ENCODE peak calls at places on chromosome 9, in nine cellular contexts. One of them, this sample, is unnamed.

GRCh38 chr9:111178361-111179043 is 140.2 kb upstream of the LPAR1 start:
- DNase-seq in B cell: no peak
- DNase-seq in epithelial cell of esophagus: no peak
- DNase-seq in tibial nerve: no peak
- DNase-seq in chondrocyte: no peak
- DNase-seq in endothelial cell: no peak
- DNase-seq in MM.1S: no peak
- DNase-seq in pancreas: no peak
- DNase-seq in HFFc6: peak
- DNase-seq in this sample: no peak

GRCh38 chr9:13267743-13268142 is 11.7 kb downstream of the MPDZ start:
- DNase-seq in B cell: no peak
- DNase-seq in epithelial cell of esophagus: peak
- DNase-seq in tibial nerve: no peak
- DNase-seq in chondrocyte: no peak
- DNase-seq in endothelial cell: no peak
- DNase-seq in MM.1S: no peak
- DNase-seq in pancreas: no peak
- DNase-seq in HFFc6: peak
- DNase-seq in this sample: no peak

GRCh38 chr9:134690946-134691694 is 49.5 kb downstream of the COL5A1 start:
- DNase-seq in B cell: no peak
- DNase-seq in epithelial cell of esophagus: no peak
- DNase-seq in tibial nerve: no peak
- DNase-seq in chondrocyte: peak
- DNase-seq in endothelial cell: no peak
- DNase-seq in MM.1S: no peak
- DNase-seq in pancreas: no peak
- DNase-seq in HFFc6: peak
- DNase-seq in this sample: no peak

GRCh38 chr9:92961627-92962302 is 14.4 kb downstream of the FGD3 start:
- DNase-seq in B cell: no peak
- DNase-seq in epithelial cell of esophagus: no peak
- DNase-seq in tibial nerve: no peak
- DNase-seq in chondrocyte: peak
- DNase-seq in endothelial cell: no peak
- DNase-seq in MM.1S: no peak
- DNase-seq in pancreas: no peak
- DNase-seq in HFFc6: no peak
- DNase-seq in this sample: no peak

GRCh38 chr9:77418226-77418625 is 229.9 kb downstream of the GNA14 start:
- DNase-seq in B cell: no peak
- DNase-seq in epithelial cell of esophagus: no peak
- DNase-seq in tibial nerve: no peak
- DNase-seq in chondrocyte: no peak
- DNase-seq in endothelial cell: no peak
- DNase-seq in MM.1S: no peak
- DNase-seq in pancreas: no peak
- DNase-seq in HFFc6: no peak
- DNase-seq in this sample: no peak

GRCh38 chr9:121424024-121424432 is 54.0 kb upstream of the STOM start:
- DNase-seq in B cell: no peak
- DNase-seq in epithelial cell of esophagus: no peak
- DNase-seq in tibial nerve: no peak
- DNase-seq in chondrocyte: no peak
- DNase-seq in endothelial cell: no peak
- DNase-seq in MM.1S: no peak
- DNase-seq in pancreas: no peak
- DNase-seq in HFFc6: no peak
- DNase-seq in this sample: no peak

GRCh38 chr9:136485651-136486050 is 2.8 kb upstream of the SEC16A start:
- DNase-seq in B cell: no peak
- DNase-seq in epithelial cell of esophagus: no peak
- DNase-seq in tibial nerve: no peak
- DNase-seq in chondrocyte: no peak
- DNase-seq in endothelial cell: no peak
- DNase-seq in MM.1S: no peak
- DNase-seq in pancreas: peak
- DNase-seq in HFFc6: no peak
- DNase-seq in this sample: no peak

GRCh38 chr9:86695904-86696424 is 251.3 kb downstream of the GAS1 start:
- DNase-seq in B cell: no peak
- DNase-seq in epithelial cell of esophagus: peak
- DNase-seq in tibial nerve: no peak
- DNase-seq in chondrocyte: no peak
- DNase-seq in endothelial cell: no peak
- DNase-seq in MM.1S: no peak
- DNase-seq in pancreas: no peak
- DNase-seq in HFFc6: no peak
- DNase-seq in this sample: no peak

GRCh38 chr9:69118656-69119055 is 55.4 kb upstream of the TJP2 start:
- DNase-seq in B cell: no peak
- DNase-seq in epithelial cell of esophagus: no peak
- DNase-seq in tibial nerve: no peak
- DNase-seq in chondrocyte: no peak
- DNase-seq in endothelial cell: no peak
- DNase-seq in MM.1S: no peak
- DNase-seq in pancreas: no peak
- DNase-seq in HFFc6: no peak
- DNase-seq in this sample: no peak

GRCh38 chr9:69122391-69123141 is 51.5 kb upstream of the TJP2 start:
- DNase-seq in B cell: no peak
- DNase-seq in epithelial cell of esophagus: peak
- DNase-seq in tibial nerve: no peak
- DNase-seq in chondrocyte: no peak
- DNase-seq in endothelial cell: no peak
- DNase-seq in MM.1S: no peak
- DNase-seq in pancreas: peak
- DNase-seq in HFFc6: peak
- DNase-seq in this sample: no peak

GRCh38 chr9:69121155-69122085 is 52.7 kb upstream of the TJP2 start:
- DNase-seq in B cell: peak
- DNase-seq in epithelial cell of esophagus: peak
- DNase-seq in tibial nerve: no peak
- DNase-seq in chondrocyte: no peak
- DNase-seq in endothelial cell: peak
- DNase-seq in MM.1S: peak
- DNase-seq in pancreas: peak
- DNase-seq in HFFc6: no peak
- DNase-seq in this sample: peak

GRCh38 chr9:69120380-69121154 is 53.5 kb upstream of the TJP2 start:
- DNase-seq in B cell: peak
- DNase-seq in epithelial cell of esophagus: peak
- DNase-seq in tibial nerve: no peak
- DNase-seq in chondrocyte: no peak
- DNase-seq in endothelial cell: peak
- DNase-seq in MM.1S: no peak
- DNase-seq in pancreas: peak
- DNase-seq in HFFc6: no peak
- DNase-seq in this sample: peak

DNA sequence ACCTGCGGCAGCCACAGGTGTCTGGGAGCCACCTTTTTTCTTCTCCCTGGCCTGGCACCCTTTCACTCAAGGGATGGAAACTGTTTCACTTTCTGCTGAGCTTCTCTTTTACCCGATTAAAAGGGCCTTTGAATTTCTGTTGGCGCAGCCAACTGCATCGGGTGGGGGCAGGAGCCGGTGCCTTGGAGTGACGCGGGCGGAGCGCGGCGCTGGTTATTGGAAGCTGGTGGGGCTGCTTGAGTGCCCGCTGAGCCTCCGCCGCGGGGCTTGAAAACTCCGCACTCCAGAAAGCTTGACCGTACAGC is 52.0 kb upstream of the TJP2 start:
- DNase-seq in B cell: peak
- DNase-seq in epithelial cell of esophagus: peak
- DNase-seq in tibial nerve: peak
- DNase-seq in chondrocyte: no peak
- DNase-seq in endothelial cell: peak
- DNase-seq in MM.1S: peak
- DNase-seq in pancreas: peak
- DNase-seq in HFFc6: peak
- DNase-seq in this sample: peak
- TF ChIP-seq CTCF in B cell: no peak
- TF ChIP-seq CTCF in epithelial cell of esophagus: no peak
- TF ChIP-seq CTCF in tibial nerve: no peak
- TF ChIP-seq CTCF in chondrocyte: peak
- TF ChIP-seq CTCF in endothelial cell: no peak
- TF ChIP-seq CTCF in MM.1S: no peak
- TF ChIP-seq CTCF in pancreas: no peak
- TF ChIP-seq CTCF in HFFc6: peak
- TF ChIP-seq CTCF in this sample: no peak

DNA sequence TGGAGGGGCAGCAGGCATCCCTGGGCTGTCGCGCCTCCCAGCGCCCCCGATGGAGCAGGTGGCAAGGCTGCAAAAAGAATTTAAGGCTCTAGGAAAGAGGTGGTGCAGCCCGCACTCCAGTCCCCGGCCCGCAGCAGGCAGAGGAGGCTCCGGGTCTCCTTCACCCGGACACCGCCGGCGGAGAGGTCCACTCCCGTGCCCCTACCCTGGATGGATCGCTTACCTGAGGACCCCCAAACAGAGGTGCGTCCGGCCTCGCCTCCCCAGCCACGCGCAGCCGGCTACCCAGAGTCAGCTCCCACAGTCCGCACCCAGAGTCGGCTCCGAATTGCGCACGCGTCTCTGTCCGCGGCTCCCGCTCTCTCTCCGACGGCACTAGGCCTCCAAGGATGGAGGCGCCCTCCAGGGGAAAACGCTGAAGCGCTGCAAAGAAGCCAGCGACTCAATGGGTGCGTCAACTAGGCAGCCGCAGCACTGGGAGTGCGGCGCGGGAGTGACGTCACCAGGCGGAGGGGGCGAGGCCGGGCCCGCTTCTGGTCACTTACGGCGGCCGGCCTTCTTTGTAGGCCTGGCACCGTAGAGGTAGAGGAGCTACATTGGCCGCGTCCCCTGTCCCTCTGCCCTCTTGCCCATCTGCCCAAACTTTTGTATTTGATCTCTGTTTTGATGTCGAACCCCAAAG is at the start of gene ELP1:
- DNase-seq in B cell: peak
- DNase-seq in epithelial cell of esophagus: peak
- DNase-seq in tibial nerve: peak
- DNase-seq in chondrocyte: peak
- DNase-seq in endothelial cell: peak
- DNase-seq in MM.1S: peak
- DNase-seq in pancreas: peak
- DNase-seq in HFFc6: peak
- DNase-seq in this sample: peak
- TF ChIP-seq CTCF in B cell: peak
- TF ChIP-seq CTCF in epithelial cell of esophagus: peak
- TF ChIP-seq CTCF in tibial nerve: peak
- TF ChIP-seq CTCF in chondrocyte: peak
- TF ChIP-seq CTCF in endothelial cell: no peak
- TF ChIP-seq CTCF in MM.1S: peak
- TF ChIP-seq CTCF in pancreas: no peak
- TF ChIP-seq CTCF in HFFc6: peak
- TF ChIP-seq CTCF in this sample: peak

GRCh38 chr9:33082135-33082534 is 5.7 kb upstream of the SMU1 start:
- DNase-seq in B cell: no peak
- DNase-seq in epithelial cell of esophagus: no peak
- DNase-seq in tibial nerve: no peak
- DNase-seq in chondrocyte: peak
- DNase-seq in endothelial cell: no peak
- DNase-seq in MM.1S: no peak
- DNase-seq in pancreas: no peak
- DNase-seq in HFFc6: no peak
- DNase-seq in this sample: no peak

GRCh38 chr9:33081128-33081851 is 4.8 kb upstream of the SMU1 start:
- DNase-seq in B cell: peak
- DNase-seq in epithelial cell of esophagus: peak
- DNase-seq in tibial nerve: no peak
- DNase-seq in chondrocyte: no peak
- DNase-seq in endothelial cell: peak
- DNase-seq in MM.1S: peak
- DNase-seq in pancreas: peak
- DNase-seq in HFFc6: peak
- DNase-seq in this sample: peak

GRCh38 chr9:33082538-33083326 is 6.3 kb upstream of the SMU1 start:
- DNase-seq in B cell: peak
- DNase-seq in epithelial cell of esophagus: no peak
- DNase-seq in tibial nerve: no peak
- DNase-seq in chondrocyte: peak
- DNase-seq in endothelial cell: no peak
- DNase-seq in MM.1S: no peak
- DNase-seq in pancreas: no peak
- DNase-seq in HFFc6: no peak
- DNase-seq in this sample: no peak

GRCh38 chr9:33076360-33077004 is at the start of gene SMU1:
- DNase-seq in B cell: peak
- DNase-seq in epithelial cell of esophagus: peak
- DNase-seq in tibial nerve: peak
- DNase-seq in chondrocyte: peak
- DNase-seq in endothelial cell: peak
- DNase-seq in MM.1S: peak
- DNase-seq in pancreas: peak
- DNase-seq in HFFc6: peak
- DNase-seq in this sample: peak

GRCh38 chr9:33080534-33080933 is 4.1 kb upstream of the SMU1 start:
- DNase-seq in B cell: no peak
- DNase-seq in epithelial cell of esophagus: peak
- DNase-seq in tibial nerve: no peak
- DNase-seq in chondrocyte: no peak
- DNase-seq in endothelial cell: no peak
- DNase-seq in MM.1S: no peak
- DNase-seq in pancreas: no peak
- DNase-seq in HFFc6: no peak
- DNase-seq in this sample: no peak
- TF ChIP-seq CTCF in B cell: no peak
- TF ChIP-seq CTCF in epithelial cell of esophagus: no peak
- TF ChIP-seq CTCF in tibial nerve: no peak
- TF ChIP-seq CTCF in chondrocyte: no peak
- TF ChIP-seq CTCF in endothelial cell: no peak
- TF ChIP-seq CTCF in MM.1S: no peak
- TF ChIP-seq CTCF in pancreas: no peak
- TF ChIP-seq CTCF in HFFc6: no peak
- TF ChIP-seq CTCF in this sample: no peak

GRCh38 chr9:116310212-116310611 is 156.6 kb downstream of the PAPPA start:
- DNase-seq in B cell: no peak
- DNase-seq in epithelial cell of esophagus: no peak
- DNase-seq in tibial nerve: no peak
- DNase-seq in chondrocyte: no peak
- DNase-seq in endothelial cell: no peak
- DNase-seq in MM.1S: no peak
- DNase-seq in pancreas: no peak
- DNase-seq in HFFc6: no peak
- DNase-seq in this sample: no peak

GRCh38 chr9:116316231-116316630 is 162.6 kb downstream of the PAPPA start:
- DNase-seq in B cell: no peak
- DNase-seq in epithelial cell of esophagus: no peak
- DNase-seq in tibial nerve: no peak
- DNase-seq in chondrocyte: no peak
- DNase-seq in endothelial cell: no peak
- DNase-seq in MM.1S: no peak
- DNase-seq in pancreas: no peak
- DNase-seq in HFFc6: no peak
- DNase-seq in this sample: no peak

GRCh38 chr9:116317503-116317902 is 163.9 kb downstream of the PAPPA start:
- DNase-seq in B cell: no peak
- DNase-seq in epithelial cell of esophagus: no peak
- DNase-seq in tibial nerve: no peak
- DNase-seq in chondrocyte: no peak
- DNase-seq in endothelial cell: no peak
- DNase-seq in MM.1S: no peak
- DNase-seq in pancreas: no peak
- DNase-seq in HFFc6: no peak
- DNase-seq in this sample: no peak

GRCh38 chr9:116312221-116312620 is 158.6 kb downstream of the PAPPA start:
- DNase-seq in B cell: no peak
- DNase-seq in epithelial cell of esophagus: no peak
- DNase-seq in tibial nerve: no peak
- DNase-seq in chondrocyte: no peak
- DNase-seq in endothelial cell: no peak
- DNase-seq in MM.1S: no peak
- DNase-seq in pancreas: no peak
- DNase-seq in HFFc6: no peak
- DNase-seq in this sample: no peak

GRCh38 chr9:116313638-116314037 is 160.0 kb downstream of the PAPPA start:
- DNase-seq in B cell: no peak
- DNase-seq in epithelial cell of esophagus: peak
- DNase-seq in tibial nerve: no peak
- DNase-seq in chondrocyte: no peak
- DNase-seq in endothelial cell: no peak
- DNase-seq in MM.1S: no peak
- DNase-seq in pancreas: no peak
- DNase-seq in HFFc6: peak
- DNase-seq in this sample: no peak
- TF ChIP-seq CTCF in B cell: no peak
- TF ChIP-seq CTCF in epithelial cell of esophagus: no peak
- TF ChIP-seq CTCF in tibial nerve: no peak
- TF ChIP-seq CTCF in chondrocyte: peak
- TF ChIP-seq CTCF in endothelial cell: no peak
- TF ChIP-seq CTCF in MM.1S: no peak
- TF ChIP-seq CTCF in pancreas: no peak
- TF ChIP-seq CTCF in HFFc6: peak
- TF ChIP-seq CTCF in this sample: no peak